ENCODE peak calls at places on chromosomes 13 and 19, in eight cellular contexts. One of them, this sample, is unnamed. For H3K27me3 and H3K4me1, the result is how much of the 10 kb centered on the place peaks cover.

GRCh38 chr13:95099541-95099940 is 201.7 kb downstream of the ABCC4 start:
- DNase-seq in heart left ventricle: no peak
- DNase-seq in tibial artery: no peak
- DNase-seq in adrenal gland: no peak
- DNase-seq in ascending aorta: no peak
- DNase-seq in left ventricle myocardium inferior: no peak
- DNase-seq in upper lobe of right lung: no peak
- DNase-seq in heart right ventricle: no peak
- DNase-seq in this sample: no peak

GRCh38 chr19:3057275-3057714 is 5.0 kb downstream of the TLE5 start:
- DNase-seq in heart left ventricle: peak
- DNase-seq in adrenal gland: peak
- DNase-seq in upper lobe of right lung: peak
- DNase-seq in left ventricle myocardium inferior: peak
- DNase-seq in heart right ventricle: peak
- DNase-seq in ascending aorta: peak
- DNase-seq in tibial artery: peak
- DNase-seq in this sample: no peak

GRCh38 chr13:106567421-106568224 is at the start of gene ARGLU1:
- DNase-seq in adrenal gland: peak
- DNase-seq in left ventricle myocardium inferior: peak
- DNase-seq in heart left ventricle: peak
- DNase-seq in upper lobe of right lung: peak
- DNase-seq in ascending aorta: peak
- DNase-seq in tibial artery: peak
- DNase-seq in heart right ventricle: peak
- DNase-seq in this sample: peak

GRCh38 chr13:97758317-97758716 is 195.2 kb upstream of the IPO5 start:
- DNase-seq in ascending aorta: no peak
- DNase-seq in tibial artery: peak
- DNase-seq in adrenal gland: no peak
- DNase-seq in left ventricle myocardium inferior: peak
- DNase-seq in upper lobe of right lung: no peak
- DNase-seq in heart right ventricle: peak
- DNase-seq in heart left ventricle: peak
- DNase-seq in this sample: no peak

GRCh38 chr19:3034845-3035541 is 5.9 kb upstream of the TLE2 start:
- DNase-seq in adrenal gland: peak
- DNase-seq in upper lobe of right lung: no peak
- DNase-seq in heart right ventricle: peak
- DNase-seq in heart left ventricle: peak
- DNase-seq in ascending aorta: no peak
- DNase-seq in tibial artery: no peak
- DNase-seq in left ventricle myocardium inferior: no peak
- DNase-seq in this sample: no peak

GRCh38 chr13:75934889-75935288 is 298.8 kb downstream of the LMO7 start:
- DNase-seq in ascending aorta: no peak
- DNase-seq in tibial artery: no peak
- DNase-seq in adrenal gland: no peak
- DNase-seq in upper lobe of right lung: no peak
- DNase-seq in left ventricle myocardium inferior: no peak
- DNase-seq in heart left ventricle: no peak
- DNase-seq in heart right ventricle: no peak
- DNase-seq in this sample: no peak

GRCh38 chr19:19356901-19357566 is 36.4 kb downstream of the MAU2 start:
- DNase-seq in tibial artery: no peak
- DNase-seq in left ventricle myocardium inferior: no peak
- DNase-seq in adrenal gland: no peak
- DNase-seq in ascending aorta: no peak
- DNase-seq in upper lobe of right lung: no peak
- DNase-seq in heart left ventricle: no peak
- DNase-seq in heart right ventricle: no peak
- DNase-seq in this sample: no peak

GRCh38 chr13:97224544-97225324 is 2.6 kb downstream of the MBNL2 start:
- DNase-seq in upper lobe of right lung: no peak
- DNase-seq in left ventricle myocardium inferior: no peak
- DNase-seq in tibial artery: no peak
- DNase-seq in adrenal gland: no peak
- DNase-seq in heart right ventricle: no peak
- DNase-seq in ascending aorta: no peak
- DNase-seq in heart left ventricle: no peak
- DNase-seq in this sample: peak

GRCh38 chr13:70723732-70724131 is 615.5 kb upstream of the KLHL1 start:
- DNase-seq in ascending aorta: no peak
- DNase-seq in heart right ventricle: no peak
- DNase-seq in heart left ventricle: no peak
- DNase-seq in left ventricle myocardium inferior: no peak
- DNase-seq in tibial artery: no peak
- DNase-seq in adrenal gland: no peak
- DNase-seq in upper lobe of right lung: no peak
- DNase-seq in this sample: peak

GRCh38 chr13:103140001-103140671 is 73.9 kb upstream of the SLC10A2 start:
- DNase-seq in left ventricle myocardium inferior: no peak
- DNase-seq in ascending aorta: no peak
- DNase-seq in upper lobe of right lung: no peak
- DNase-seq in tibial artery: no peak
- DNase-seq in adrenal gland: peak
- DNase-seq in heart right ventricle: no peak
- DNase-seq in heart left ventricle: no peak
- DNase-seq in this sample: peak

GRCh38 chr19:29526730-29527499 is 1.1 kb downstream of the VSTM2B start:
- DNase-seq in adrenal gland: no peak
- DNase-seq in upper lobe of right lung: peak
- DNase-seq in heart left ventricle: no peak
- DNase-seq in left ventricle myocardium inferior: no peak
- DNase-seq in heart right ventricle: no peak
- DNase-seq in ascending aorta: no peak
- DNase-seq in tibial artery: no peak
- DNase-seq in this sample: no peak

GRCh38 chr19:29529646-29530548 is 4.1 kb downstream of the VSTM2B start:
- DNase-seq in heart right ventricle: no peak
- DNase-seq in adrenal gland: no peak
- DNase-seq in left ventricle myocardium inferior: no peak
- DNase-seq in tibial artery: no peak
- DNase-seq in ascending aorta: no peak
- DNase-seq in upper lobe of right lung: peak
- DNase-seq in heart left ventricle: no peak
- DNase-seq in this sample: no peak

GRCh38 chr19:29528946-29529645 is 3.3 kb downstream of the VSTM2B start:
- DNase-seq in heart left ventricle: no peak
- DNase-seq in heart right ventricle: no peak
- DNase-seq in left ventricle myocardium inferior: no peak
- DNase-seq in adrenal gland: no peak
- DNase-seq in tibial artery: no peak
- DNase-seq in upper lobe of right lung: peak
- DNase-seq in ascending aorta: no peak
- DNase-seq in this sample: no peak

GRCh38 chr19:29527500-29528328 is 1.9 kb downstream of the VSTM2B start:
- DNase-seq in tibial artery: no peak
- DNase-seq in heart left ventricle: no peak
- DNase-seq in left ventricle myocardium inferior: no peak
- DNase-seq in upper lobe of right lung: peak
- DNase-seq in adrenal gland: no peak
- DNase-seq in ascending aorta: no peak
- DNase-seq in heart right ventricle: no peak
- DNase-seq in this sample: no peak

DNA sequence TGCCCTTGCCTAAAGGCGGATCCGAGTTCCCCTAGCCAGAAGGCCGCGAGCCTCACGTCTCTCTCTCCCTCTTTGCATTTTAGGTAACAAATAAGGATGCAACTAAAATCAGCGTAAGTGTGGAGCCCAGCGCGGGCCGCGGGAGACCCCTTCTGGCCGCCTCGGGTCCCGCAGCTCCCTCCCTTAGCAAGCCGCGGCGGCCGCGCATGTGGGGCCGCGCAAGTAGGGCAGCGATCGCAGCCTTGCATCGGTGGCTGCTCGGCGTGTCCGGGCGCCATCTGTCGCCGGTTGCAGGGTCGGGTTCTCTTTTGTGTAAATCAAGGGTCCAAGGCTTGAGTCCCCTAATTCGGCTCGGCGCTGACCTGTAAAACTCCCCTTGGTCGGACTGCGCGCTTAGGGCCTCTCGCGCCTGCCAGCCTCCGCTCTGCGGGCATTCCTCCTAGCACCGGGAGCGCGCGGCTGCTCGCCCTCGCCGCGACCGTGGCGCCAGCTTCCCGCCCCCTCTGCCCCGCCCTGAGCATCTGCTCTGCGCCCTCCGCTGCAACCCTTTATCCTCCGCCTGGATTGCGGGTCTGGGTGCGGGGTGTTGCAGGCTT is 2.7 kb downstream of the VSTM2B start:
- DNase-seq in upper lobe of right lung: peak
- DNase-seq in tibial artery: peak
- DNase-seq in adrenal gland: peak
- DNase-seq in heart left ventricle: peak
- DNase-seq in heart right ventricle: peak
- DNase-seq in left ventricle myocardium inferior: peak
- DNase-seq in ascending aorta: no peak
- DNase-seq in this sample: peak
- H3K4me3 ChIP-seq in upper lobe of right lung: peak
- H3K4me3 ChIP-seq in tibial artery: peak
- H3K4me3 ChIP-seq in adrenal gland: no peak
- H3K4me3 ChIP-seq in heart left ventricle: peak
- H3K4me3 ChIP-seq in heart right ventricle: peak
- H3K4me3 ChIP-seq in left ventricle myocardium inferior: peak
- H3K4me3 ChIP-seq in ascending aorta: peak
- H3K4me3 ChIP-seq in this sample: peak

GRCh38 chr19:44807162-44807561 is 1.7 kb upstream of the BCAM start:
- DNase-seq in upper lobe of right lung: peak
- DNase-seq in heart left ventricle: no peak
- DNase-seq in tibial artery: no peak
- DNase-seq in ascending aorta: no peak
- DNase-seq in left ventricle myocardium inferior: no peak
- DNase-seq in adrenal gland: no peak
- DNase-seq in heart right ventricle: no peak
- DNase-seq in this sample: no peak

GRCh38 chr19:44809856-44810554 is 1.1 kb downstream of the BCAM start:
- DNase-seq in left ventricle myocardium inferior: no peak
- DNase-seq in tibial artery: peak
- DNase-seq in ascending aorta: no peak
- DNase-seq in adrenal gland: no peak
- DNase-seq in heart left ventricle: no peak
- DNase-seq in heart right ventricle: no peak
- DNase-seq in upper lobe of right lung: no peak
- DNase-seq in this sample: no peak

GRCh38 chr19:44807652-44808462 is 1.0 kb upstream of the BCAM start:
- DNase-seq in ascending aorta: no peak
- DNase-seq in left ventricle myocardium inferior: no peak
- DNase-seq in adrenal gland: no peak
- DNase-seq in heart left ventricle: no peak
- DNase-seq in heart right ventricle: peak
- DNase-seq in tibial artery: no peak
- DNase-seq in upper lobe of right lung: peak
- DNase-seq in this sample: peak

GRCh38 chr19:44810555-44811447 is 1.9 kb downstream of the BCAM start:
- DNase-seq in tibial artery: no peak
- DNase-seq in adrenal gland: no peak
- DNase-seq in heart left ventricle: no peak
- DNase-seq in ascending aorta: no peak
- DNase-seq in upper lobe of right lung: no peak
- DNase-seq in left ventricle myocardium inferior: no peak
- DNase-seq in heart right ventricle: no peak
- DNase-seq in this sample: no peak

DNA sequence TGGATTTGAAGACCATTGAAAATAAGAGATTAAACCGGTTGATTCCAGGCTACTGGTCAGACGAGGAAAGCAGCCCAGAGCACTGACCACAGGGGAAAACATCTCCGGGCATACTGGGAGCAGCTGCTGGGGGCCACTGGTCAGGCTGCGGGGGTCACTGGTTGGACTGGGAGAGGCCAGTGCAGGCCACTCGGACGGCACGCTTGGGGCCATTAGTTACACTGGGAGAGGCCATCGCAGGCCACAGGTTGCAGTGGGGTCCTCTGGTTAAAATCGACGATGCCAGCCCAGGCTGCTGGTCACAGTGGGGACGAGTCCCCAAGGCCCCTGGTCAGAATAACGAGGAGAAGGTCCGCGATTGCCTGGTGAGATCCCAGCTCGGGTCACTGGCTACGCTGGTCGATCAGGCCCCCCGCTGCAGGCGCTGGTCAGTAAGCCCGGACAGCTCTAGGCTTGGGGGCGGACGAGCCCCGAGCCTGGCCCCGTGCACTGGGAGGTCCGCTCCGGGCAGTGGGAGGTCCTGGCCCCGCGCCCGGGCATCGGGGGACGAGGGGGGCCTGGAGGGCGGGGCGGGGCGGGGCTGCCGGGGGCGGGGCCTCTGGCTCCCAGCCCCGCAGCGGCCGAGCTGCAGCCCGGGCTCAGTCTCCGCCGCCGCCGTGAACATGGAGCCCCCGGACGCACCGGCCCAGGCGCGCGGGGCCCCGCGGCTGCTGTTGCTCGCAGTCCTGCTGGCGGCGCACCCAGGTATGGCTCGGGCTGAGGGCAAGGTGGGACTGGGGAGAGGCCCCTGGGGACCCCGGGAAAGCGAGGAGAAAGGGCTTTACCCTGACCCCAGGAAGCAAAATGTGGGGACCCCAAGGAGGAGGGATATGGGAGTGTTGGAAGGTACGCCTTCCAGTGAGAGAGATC is at the start of gene BCAM:
- DNase-seq in tibial artery: peak
- DNase-seq in adrenal gland: peak
- DNase-seq in left ventricle myocardium inferior: peak
- DNase-seq in upper lobe of right lung: peak
- DNase-seq in heart left ventricle: peak
- DNase-seq in ascending aorta: no peak
- DNase-seq in heart right ventricle: peak
- DNase-seq in this sample: peak
- H3K27me3 ChIP-seq in tibial artery: under half
- H3K27me3 ChIP-seq in adrenal gland: under half
- H3K27me3 ChIP-seq in left ventricle myocardium inferior: under half
- H3K27me3 ChIP-seq in upper lobe of right lung: under half
- H3K27me3 ChIP-seq in heart left ventricle: under half
- H3K27me3 ChIP-seq in ascending aorta: under half
- H3K27me3 ChIP-seq in heart right ventricle: under half
- H3K27me3 ChIP-seq in this sample: under half

DNA sequence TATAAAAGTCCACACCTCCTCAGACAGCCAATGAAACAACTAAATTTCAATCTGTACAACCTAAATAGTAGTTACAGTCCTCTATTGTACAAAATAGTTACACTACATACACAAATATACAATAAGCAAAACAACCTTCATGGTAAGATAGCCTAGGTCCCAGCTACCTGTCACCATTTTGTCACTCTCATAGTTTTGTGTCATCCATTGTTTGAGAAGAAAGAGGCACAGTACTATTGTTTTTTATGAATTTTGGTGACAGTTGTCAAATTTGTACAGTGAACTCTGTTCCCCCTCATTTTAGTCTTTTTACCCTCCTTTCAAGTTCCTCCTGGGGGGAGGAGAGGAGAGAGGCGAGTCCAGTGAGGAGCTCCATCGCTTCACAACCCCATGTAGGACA is 60.2 kb downstream of the SERP2 start:
- DNase-seq in heart right ventricle: no peak
- DNase-seq in adrenal gland: no peak
- DNase-seq in left ventricle myocardium inferior: no peak
- DNase-seq in heart left ventricle: no peak
- DNase-seq in tibial artery: no peak
- DNase-seq in upper lobe of right lung: no peak
- DNase-seq in ascending aorta: no peak
- DNase-seq in this sample: no peak
- H3K4me1 ChIP-seq in heart right ventricle: under half
- H3K4me1 ChIP-seq in adrenal gland: half or more
- H3K4me1 ChIP-seq in left ventricle myocardium inferior: half or more
- H3K4me1 ChIP-seq in heart left ventricle: under half
- H3K4me1 ChIP-seq in tibial artery: under half
- H3K4me1 ChIP-seq in upper lobe of right lung: under half
- H3K4me1 ChIP-seq in ascending aorta: under half
- H3K4me1 ChIP-seq in this sample: under half

GRCh38 chr19:45171211-45171623 is 6.8 kb downstream of the TRAPPC6A start:
- DNase-seq in heart left ventricle: no peak
- DNase-seq in tibial artery: no peak
- DNase-seq in adrenal gland: no peak
- DNase-seq in heart right ventricle: peak
- DNase-seq in left ventricle myocardium inferior: no peak
- DNase-seq in ascending aorta: no peak
- DNase-seq in upper lobe of right lung: no peak
- DNase-seq in this sample: no peak
- H3K4me3 ChIP-seq in heart left ventricle: no peak
- H3K4me3 ChIP-seq in tibial artery: no peak
- H3K4me3 ChIP-seq in adrenal gland: no peak
- H3K4me3 ChIP-seq in heart right ventricle: no peak
- H3K4me3 ChIP-seq in left ventricle myocardium inferior: no peak
- H3K4me3 ChIP-seq in ascending aorta: no peak
- H3K4me3 ChIP-seq in upper lobe of right lung: no peak
- H3K4me3 ChIP-seq in this sample: no peak

This sample was measured in HAP-1.